ENCODE peak calls at places on chromosomes 16 and 17, in four cellular contexts. Q, Z, G and B are unnamed samples.

GRCh38 chr16:4805231-4805630 is 2.8 kb upstream of the ROGDI start:
- DNase-seq in Q (no peak), Z (no peak), G (no peak), B (peak; percentile 7)

GRCh38 chr17:57662644-57663308 is 82.3 kb downstream of the CCDC182 start:
- DNase-seq in Q (peak; percentile 78), Z (peak; percentile 95), G (peak; percentile 97), B (peak; percentile 99)

GRCh38 chr17:40522250-40522960 is 21.0 kb upstream of the TNS4 start:
- DNase-seq in Q (no peak), Z (no peak), G (no peak), B (peak; percentile 56)

GRCh38 chr16:68287276-68288251 is 23.2 kb downstream of the SLC7A6OS start:
- DNase-seq in Q (no peak), Z (peak; percentile 54), G (peak; percentile 96), B (peak; percentile 84)

GRCh38 chr16:19607610-19608280 is 52.2 kb downstream of the VPS35L start:
- DNase-seq in Q (no peak), Z (no peak), G (no peak), B (peak; percentile 13)

GRCh38 chr16:4015275-4015990 is 100.8 kb downstream of the ADCY9 start:
- DNase-seq in Q (peak; percentile 72), Z (peak; percentile 67), G (no peak), B (peak; percentile 80)

GRCh38 chr17:76687278-76688164 is 23.2 kb downstream of the MXRA7 start:
- DNase-seq in Q (no peak), Z (peak; percentile 60), G (peak; percentile 79), B (peak; percentile 88)

GRCh38 chr17:58491510-58492045 is 3.4 kb upstream of the HSF5 start:
- DNase-seq in Q (no peak), Z (no peak), G (no peak), B (no peak)

GRCh38 chr17:62931101-62931500 is 34.9 kb upstream of the TANC2 start:
- DNase-seq in Q (no peak), Z (no peak), G (no peak), B (no peak)

GRCh38 chr17:46841561-46842379 is 9.6 kb upstream of the WNT9B start:
- DNase-seq in Q (no peak), Z (no peak), G (no peak), B (no peak)

GRCh38 chr16:82834156-82834758 is 207.5 kb downstream of the CDH13 start:
- DNase-seq in Q (no peak), Z (no peak), G (no peak), B (no peak)

GRCh38 chr17:19760781-19761180 is 12.7 kb upstream of the ALDH3A1 start:
- DNase-seq in Q (no peak), Z (no peak), G (no peak), B (no peak)

GRCh38 chr17:13283606-13284005 is 265.8 kb upstream of the ELAC2 start:
- DNase-seq in Q (no peak), Z (no peak), G (no peak), B (no peak)

GRCh38 chr17:58052951-58053715 is 30.1 kb upstream of the DYNLL2 start:
- DNase-seq in Q (no peak), Z (no peak), G (no peak), B (no peak)

GRCh38 chr17:40122466-40122943 is 734 bp downstream of the MSL1 start:
- DNase-seq in Q (no peak), Z (peak; percentile 62), G (peak; percentile 84), B (peak; percentile 52)

GRCh38 chr17:56679148-56679766 is 85.8 kb downstream of the NOG start:
- DNase-seq in Q (no peak), Z (no peak), G (peak; percentile 32), B (peak; percentile 35)

GRCh38 chr16:27851586-27851985 is 211.9 kb downstream of the GSG1L start:
- DNase-seq in Q (no peak), Z (no peak), G (peak; percentile 24), B (no peak)

DNA sequence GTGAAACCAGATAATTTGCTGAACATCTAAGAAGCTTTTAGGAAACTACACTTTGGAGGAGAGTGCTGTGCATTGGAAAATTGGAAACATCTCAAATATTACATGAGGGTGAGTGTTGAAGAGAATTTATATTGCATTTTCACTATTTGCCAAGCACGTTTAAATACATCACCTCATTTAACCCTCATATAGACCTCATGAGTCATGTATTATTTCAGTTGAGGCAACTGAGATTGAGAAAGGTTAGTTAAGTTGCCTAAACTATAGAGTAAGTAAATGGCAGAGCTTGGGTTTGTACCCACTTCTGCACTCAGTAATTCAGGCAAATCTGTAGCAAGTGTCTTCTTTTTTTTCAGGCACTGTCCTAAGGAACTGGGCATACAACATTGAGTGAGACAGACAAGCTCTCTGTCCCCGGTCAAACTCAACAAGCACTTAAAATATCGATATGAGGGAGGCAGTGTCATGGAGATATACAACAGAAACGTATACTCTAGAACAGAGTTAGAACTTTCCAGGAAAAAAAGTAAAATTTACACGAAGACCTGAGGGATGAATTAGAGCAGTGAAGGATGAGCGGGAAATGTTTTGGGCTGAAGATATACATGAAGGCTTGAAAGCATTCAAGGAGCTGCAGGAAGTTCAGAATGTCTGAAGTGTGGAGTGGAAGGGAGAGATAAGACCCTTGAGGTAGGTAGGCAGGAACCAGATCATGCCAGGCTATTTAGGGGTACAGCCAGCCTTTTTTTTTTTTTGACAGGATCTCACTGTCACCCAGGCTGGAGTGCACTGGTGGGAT is 3.5 kb upstream of the NLK start:
- DNase-seq in Q (no peak), Z (no peak), G (no peak), B (no peak)
- TF ChIP-seq CTCF in Q (no peak), Z (no peak), G (no peak), B (no peak)

GRCh38 chr17:30000001-30000754 is 58.7 kb downstream of the EFCAB5 start:
- DNase-seq in Q (no peak), Z (no peak), G (no peak), B (no peak)
- TF ChIP-seq CTCF in Q (no peak), Z (no peak), G (no peak), B (peak; percentile 5)

GRCh38 chr17:82106697-82107305 is 8.8 kb upstream of the FASN start:
- DNase-seq in Q (no peak), Z (no peak), G (peak; percentile 82), B (no peak)

GRCh38 chr17:82105882-82106696 is 8.1 kb upstream of the FASN start:
- DNase-seq in Q (no peak), Z (peak; percentile 71), G (peak; percentile 74), B (peak; percentile 56)

GRCh38 chr17:82108038-82108998 is 10.3 kb upstream of the FASN start:
- DNase-seq in Q (no peak), Z (no peak), G (peak; percentile 60), B (peak; percentile 32)

GRCh38 chr17:82108999-82109480 is 11.0 kb upstream of the FASN start:
- DNase-seq in Q (no peak), Z (no peak), G (no peak), B (no peak)

DNA sequence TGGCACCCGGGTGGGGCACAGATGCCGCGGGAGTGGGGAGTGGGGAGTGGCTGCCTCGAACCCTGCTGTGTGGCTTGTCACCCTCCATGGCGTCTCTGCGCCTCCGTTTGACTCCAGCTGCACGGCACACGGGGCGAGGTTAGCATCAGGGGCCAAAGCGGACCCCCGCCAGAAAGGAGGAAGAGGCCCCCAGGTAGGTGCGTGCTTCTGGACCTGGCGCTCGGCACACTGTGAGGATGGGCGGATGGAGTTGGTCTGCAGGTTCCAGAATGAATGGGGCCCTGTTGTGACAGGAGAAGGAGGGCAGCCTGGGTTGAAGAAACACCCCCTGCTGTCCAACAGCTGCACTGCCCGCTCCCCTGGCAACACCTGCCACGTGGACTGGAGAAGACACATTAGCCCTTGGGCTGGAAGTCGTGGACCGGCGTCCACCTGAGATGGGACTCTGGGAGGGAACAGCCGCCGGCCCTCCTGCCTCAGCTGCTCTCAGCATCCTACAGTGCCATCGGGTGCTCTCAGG is 9.4 kb upstream of the FASN start:
- DNase-seq in Q (no peak), Z (no peak), G (peak; percentile 56), B (no peak)
- TF ChIP-seq CTCF in Q (peak; percentile 40), Z (no peak), G (peak; percentile 25), B (peak; percentile 30)

DNA sequence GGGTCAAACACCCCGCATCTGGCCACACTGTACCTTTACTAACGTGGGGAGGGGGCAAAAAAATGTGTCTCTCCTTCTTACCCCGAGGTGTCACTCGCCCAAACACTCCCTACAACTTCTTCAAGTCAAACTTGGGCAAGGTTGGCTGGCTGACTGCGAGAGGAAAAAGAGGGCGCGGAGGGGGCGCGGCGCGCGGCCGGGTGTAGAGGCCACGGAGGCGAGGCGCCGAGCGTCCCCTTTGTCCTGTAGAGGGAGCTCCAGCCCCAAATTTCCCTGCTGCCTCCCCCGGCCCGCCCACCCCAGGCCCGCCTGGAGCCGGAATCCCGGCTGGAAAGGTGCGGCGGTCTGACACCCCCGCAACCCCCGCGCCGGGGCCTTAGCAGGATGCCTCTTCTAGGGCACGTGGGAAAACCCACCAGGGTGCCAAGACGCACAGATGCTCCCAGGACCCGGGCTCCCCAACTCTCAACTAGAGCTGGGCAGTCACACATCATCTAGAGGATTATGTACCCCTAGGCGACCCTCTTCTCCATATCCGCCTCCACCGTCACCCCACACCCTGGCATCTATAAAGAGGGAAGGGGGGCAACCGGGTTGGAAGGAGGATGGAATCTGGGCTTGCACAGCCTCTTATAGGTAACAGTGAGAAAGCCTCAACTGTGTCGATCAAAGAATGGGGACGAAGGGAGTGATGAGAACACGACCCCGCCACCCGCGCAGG is 4.2 kb downstream of the IRX3 start:
- DNase-seq in Q (no peak), Z (peak; percentile 42), G (peak; percentile 73), B (peak; percentile 36)
- TF ChIP-seq CTCF in Q (peak; percentile 54), Z (peak; percentile 68), G (peak; percentile 37), B (peak; percentile 46)

GRCh38 chr17:81702934-81703746 is at the start of gene MRPL12:
- DNase-seq in Q (no peak), Z (peak; percentile 94), G (peak; percentile 97), B (peak; percentile 91)
- TF ChIP-seq CTCF in Q (no peak), Z (peak; percentile 13), G (peak; percentile 21), B (no peak)

DNA sequence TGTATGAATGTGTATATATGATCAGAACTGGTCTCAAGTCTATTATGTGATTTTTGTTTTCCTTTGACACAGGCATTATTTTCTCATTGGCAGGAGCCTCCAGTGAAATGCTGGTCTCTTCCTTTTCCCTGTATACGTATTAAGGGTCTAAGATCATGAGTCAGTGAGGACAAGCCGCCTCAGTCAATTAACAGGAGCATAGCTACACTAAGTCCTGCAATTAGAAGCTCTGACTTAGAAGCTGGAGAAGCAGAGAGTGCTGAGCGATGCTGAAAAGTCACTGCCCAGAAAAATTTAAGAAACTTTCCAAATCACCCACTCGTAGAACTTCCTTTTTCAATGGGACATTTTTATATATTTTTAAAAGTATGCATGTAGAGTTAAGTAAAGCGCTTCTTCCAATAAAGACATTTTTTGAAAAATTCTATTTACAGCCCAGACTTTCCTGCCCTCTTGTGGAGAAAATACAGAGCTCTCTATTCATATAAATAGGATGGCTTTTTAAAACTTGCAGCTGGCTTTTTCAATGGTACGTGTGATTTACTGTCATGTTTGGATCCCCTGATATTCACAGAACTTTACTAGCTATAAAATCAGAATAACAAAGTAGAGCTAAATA is 70.1 kb upstream of the PSMD7 start:
- DNase-seq in Q (no peak), Z (no peak), G (no peak), B (peak; percentile 12)
- TF ChIP-seq CTCF in Q (peak; percentile 46), Z (peak; percentile 28), G (peak; percentile 33), B (peak; percentile 48)

GRCh38 chr17:7887038-7887481 is 1.5 kb upstream of the CHD3 start:
- DNase-seq in Q (no peak), Z (no peak), G (no peak), B (no peak)

GRCh38 chr17:7887482-7888183 is 956 bp upstream of the CHD3 start:
- DNase-seq in Q (peak; percentile 29), Z (peak; percentile 95), G (peak; percentile 92), B (peak; percentile 98)

GRCh38 chr17:7888184-7888920 is at the start of gene CHD3:
- DNase-seq in Q (no peak), Z (peak; percentile 58), G (no peak), B (peak; percentile 47)

GRCh38 chr17:7886227-7887037 is 2.2 kb upstream of the CHD3 start:
- DNase-seq in Q (no peak), Z (peak; percentile 34), G (no peak), B (peak; percentile 33)

GRCh38 chr17:7889166-7889584 is 586 bp downstream of the CHD3 start:
- DNase-seq in Q (peak; percentile 46), Z (peak; percentile 98), G (peak; percentile 99), B (peak; percentile 96)
- TF ChIP-seq CTCF in Q (peak; percentile 52), Z (peak; percentile 47), G (peak; percentile 56), B (peak; percentile 54)